ENCODE peak calls at places on chromosomes 16 and 17, in five cellular contexts. One of them, this sample, is unnamed.

GRCh38 chr17:81470944-81471803 is 41.4 kb downstream of the ACTG1 start:
- DNase-seq in cardiac muscle cell: no peak
- DNase-seq in dermis blood vessel endothelial cell: no peak
- DNase-seq in endothelial cell: no peak
- DNase-seq in heart left ventricle: no peak
- DNase-seq in this sample: no peak

GRCh38 chr17:49249292-49249794 is 18.8 kb upstream of the PHOSPHO1 start:
- DNase-seq in cardiac muscle cell: peak
- DNase-seq in dermis blood vessel endothelial cell: no peak
- DNase-seq in endothelial cell: no peak
- DNase-seq in heart left ventricle: peak
- DNase-seq in this sample: no peak

GRCh38 chr17:17837966-17838962 is 1.5 kb upstream of the SREBF1 start:
- DNase-seq in cardiac muscle cell: no peak
- DNase-seq in dermis blood vessel endothelial cell: peak
- DNase-seq in endothelial cell: peak
- DNase-seq in heart left ventricle: no peak
- DNase-seq in this sample: peak

GRCh38 chr16:14354561-14355351 is 275.3 kb downstream of the PARN start:
- DNase-seq in cardiac muscle cell: no peak
- DNase-seq in dermis blood vessel endothelial cell: no peak
- DNase-seq in endothelial cell: no peak
- DNase-seq in heart left ventricle: no peak
- DNase-seq in this sample: no peak

GRCh38 chr16:54632821-54633220 is 297.8 kb upstream of the IRX5 start:
- DNase-seq in cardiac muscle cell: no peak
- DNase-seq in dermis blood vessel endothelial cell: no peak
- DNase-seq in endothelial cell: no peak
- DNase-seq in heart left ventricle: no peak
- DNase-seq in this sample: no peak

GRCh38 chr17:58391302-58391984 is 25.9 kb downstream of the RNF43 start:
- DNase-seq in cardiac muscle cell: peak
- DNase-seq in dermis blood vessel endothelial cell: peak
- DNase-seq in endothelial cell: no peak
- DNase-seq in heart left ventricle: no peak
- DNase-seq in this sample: no peak

GRCh38 chr17:80279895-80280294 is 19.2 kb downstream of the RNF213 start:
- DNase-seq in cardiac muscle cell: no peak
- DNase-seq in dermis blood vessel endothelial cell: peak
- DNase-seq in endothelial cell: no peak
- DNase-seq in heart left ventricle: peak
- DNase-seq in this sample: peak

GRCh38 chr17:21676281-21677111 is 15.8 kb upstream of the KCNJ18 start:
- DNase-seq in cardiac muscle cell: no peak
- DNase-seq in dermis blood vessel endothelial cell: no peak
- DNase-seq in endothelial cell: no peak
- DNase-seq in heart left ventricle: no peak
- DNase-seq in this sample: no peak

GRCh38 chr16:13961099-13961811 is 41.3 kb downstream of the ERCC4 start:
- DNase-seq in cardiac muscle cell: peak
- DNase-seq in dermis blood vessel endothelial cell: peak
- DNase-seq in endothelial cell: no peak
- DNase-seq in heart left ventricle: no peak
- DNase-seq in this sample: no peak

GRCh38 chr17:77516902-77517301 is 376.1 kb downstream of the SEC14L1 start:
- DNase-seq in cardiac muscle cell: no peak
- DNase-seq in dermis blood vessel endothelial cell: peak
- DNase-seq in endothelial cell: no peak
- DNase-seq in heart left ventricle: no peak
- DNase-seq in this sample: no peak

GRCh38 chr17:73595068-73595865 is 49.0 kb downstream of the SDK2 start:
- DNase-seq in cardiac muscle cell: peak
- DNase-seq in dermis blood vessel endothelial cell: no peak
- DNase-seq in endothelial cell: peak
- DNase-seq in heart left ventricle: peak
- DNase-seq in this sample: no peak

GRCh38 chr17:71437176-71437575 is 683.6 kb upstream of the SOX9 start:
- DNase-seq in cardiac muscle cell: no peak
- DNase-seq in dermis blood vessel endothelial cell: no peak
- DNase-seq in endothelial cell: no peak
- DNase-seq in heart left ventricle: no peak
- DNase-seq in this sample: no peak

GRCh38 chr17:29664743-29665479 is 42.2 kb upstream of the CORO6 start:
- DNase-seq in cardiac muscle cell: no peak
- DNase-seq in dermis blood vessel endothelial cell: peak
- DNase-seq in endothelial cell: no peak
- DNase-seq in heart left ventricle: no peak
- DNase-seq in this sample: no peak

GRCh38 chr17:39237586-39237985 is 11.8 kb upstream of the STAC2 start:
- DNase-seq in cardiac muscle cell: no peak
- DNase-seq in dermis blood vessel endothelial cell: no peak
- DNase-seq in endothelial cell: no peak
- DNase-seq in heart left ventricle: peak
- DNase-seq in this sample: no peak

GRCh38 chr17:57949649-57950048 is 5.6 kb downstream of the CUEDC1 start:
- DNase-seq in cardiac muscle cell: no peak
- DNase-seq in dermis blood vessel endothelial cell: no peak
- DNase-seq in endothelial cell: no peak
- DNase-seq in heart left ventricle: no peak
- DNase-seq in this sample: no peak

GRCh38 chr16:19831678-19832077 is 53.0 kb downstream of the GPRC5B start:
- DNase-seq in cardiac muscle cell: peak
- DNase-seq in dermis blood vessel endothelial cell: peak
- DNase-seq in endothelial cell: no peak
- DNase-seq in heart left ventricle: no peak
- DNase-seq in this sample: no peak

GRCh38 chr16:64051826-64052225 is 1070.0 kb downstream of the CDH11 start:
- DNase-seq in cardiac muscle cell: peak
- DNase-seq in dermis blood vessel endothelial cell: no peak
- DNase-seq in endothelial cell: peak
- DNase-seq in heart left ventricle: no peak
- DNase-seq in this sample: no peak

GRCh38 chr16:6571044-6571443 is 761.6 kb upstream of the RBFOX1 start:
- DNase-seq in cardiac muscle cell: no peak
- DNase-seq in dermis blood vessel endothelial cell: no peak
- DNase-seq in endothelial cell: no peak
- DNase-seq in heart left ventricle: no peak
- DNase-seq in this sample: no peak

GRCh38 chr17:83057793-83058477 is 21.5 kb upstream of the METRNL start:
- DNase-seq in cardiac muscle cell: no peak
- DNase-seq in dermis blood vessel endothelial cell: no peak
- DNase-seq in endothelial cell: no peak
- DNase-seq in heart left ventricle: peak
- DNase-seq in this sample: peak

GRCh38 chr16:27431773-27432599 is 30.0 kb downstream of the IL21R start:
- DNase-seq in cardiac muscle cell: no peak
- DNase-seq in dermis blood vessel endothelial cell: no peak
- DNase-seq in endothelial cell: peak
- DNase-seq in heart left ventricle: peak
- DNase-seq in this sample: peak

GRCh38 chr17:28575126-28575795 is 1.4 kb downstream of the ALDOC start:
- DNase-seq in cardiac muscle cell: no peak
- DNase-seq in dermis blood vessel endothelial cell: no peak
- DNase-seq in endothelial cell: no peak
- DNase-seq in heart left ventricle: peak
- DNase-seq in this sample: no peak

GRCh38 chr17:41522301-41523224 is 3.9 kb upstream of the KRT15 start:
- DNase-seq in cardiac muscle cell: no peak
- DNase-seq in dermis blood vessel endothelial cell: no peak
- DNase-seq in endothelial cell: no peak
- DNase-seq in heart left ventricle: no peak
- DNase-seq in this sample: no peak